ENCODE peak calls at places on chromosomes 1 and 21, in six cellular contexts. P, E, B, A, M and W are unnamed samples. For H3K27me3, the result is how much of the 10 kb centered on the place peaks cover.

GRCh38 chr1:998905-999796 is 746 bp downstream of the HES4 start:
- DNase-seq in P (no peak), E (no peak), B (peak), A (no peak), M (no peak), W (no peak)

GRCh38 chr1:4424766-4425165 is 229.6 kb upstream of the AJAP1 start:
- DNase-seq in P (no peak), E (no peak), B (no peak), A (no peak), M (no peak), W (no peak)

GRCh38 chr1:25099343-25099951 is 132.9 kb downstream of the SYF2 start:
- DNase-seq in P (peak), E (no peak), B (no peak), A (peak), M (no peak), W (no peak)

GRCh38 chr21:17859661-17860060 is 40.5 kb upstream of the C21orf91 start:
- DNase-seq in P (no peak), E (no peak), B (no peak), A (no peak), M (no peak), W (no peak)

GRCh38 chr1:182909578-182909977 is 43.4 kb downstream of the SHCBP1L start:
- DNase-seq in P (no peak), E (no peak), B (no peak), A (no peak), M (no peak), W (no peak)

GRCh38 chr1:157539568-157539967 is 12.7 kb downstream of the FCRL5 start:
- DNase-seq in P (no peak), E (no peak), B (no peak), A (no peak), M (no peak), W (no peak)

GRCh38 chr1:33131191-33131590 is 50.2 kb downstream of the AZIN2 start:
- DNase-seq in P (no peak), E (no peak), B (no peak), A (no peak), M (no peak), W (no peak)

GRCh38 chr21:38260426-38260825 is 3.6 kb downstream of the KCNJ15 start:
- DNase-seq in P (no peak), E (no peak), B (no peak), A (no peak), M (no peak), W (no peak)

GRCh38 chr1:115089443-115090340 is at the start of gene TSPAN2:
- DNase-seq in P (peak), E (peak), B (peak), A (no peak), M (no peak), W (no peak)

GRCh38 chr1:181587870-181588438 is 104.6 kb downstream of the CACNA1E start:
- DNase-seq in P (no peak), E (no peak), B (no peak), A (peak), M (no peak), W (no peak)

GRCh38 chr1:33176362-33176850 is 5.4 kb downstream of the TRIM62 start:
- DNase-seq in P (no peak), E (peak), B (no peak), A (no peak), M (no peak), W (no peak)

GRCh38 chr1:234600418-234601216 is 9.4 kb downstream of the IRF2BP2 start:
- DNase-seq in P (no peak), E (no peak), B (no peak), A (no peak), M (no peak), W (no peak)

GRCh38 chr1:40703316-40703715 is 11.8 kb downstream of the NFYC start:
- DNase-seq in P (no peak), E (no peak), B (no peak), A (no peak), M (peak), W (peak)

GRCh38 chr1:232380131-232380530 is 249.8 kb downstream of the SIPA1L2 start:
- DNase-seq in P (no peak), E (no peak), B (no peak), A (no peak), M (no peak), W (no peak)

GRCh38 chr1:176055398-176055797 is 151.7 kb downstream of the COP1 start:
- DNase-seq in P (no peak), E (no peak), B (no peak), A (no peak), M (no peak), W (no peak)

GRCh38 chr1:15820478-15820877 is 13.0 kb upstream of the UQCRHL start:
- DNase-seq in P (no peak), E (no peak), B (no peak), A (no peak), M (peak), W (no peak)

GRCh38 chr1:54115520-54115919 is 37.3 kb downstream of the CDCP2 start:
- DNase-seq in P (no peak), E (no peak), B (no peak), A (no peak), M (no peak), W (no peak)

DNA sequence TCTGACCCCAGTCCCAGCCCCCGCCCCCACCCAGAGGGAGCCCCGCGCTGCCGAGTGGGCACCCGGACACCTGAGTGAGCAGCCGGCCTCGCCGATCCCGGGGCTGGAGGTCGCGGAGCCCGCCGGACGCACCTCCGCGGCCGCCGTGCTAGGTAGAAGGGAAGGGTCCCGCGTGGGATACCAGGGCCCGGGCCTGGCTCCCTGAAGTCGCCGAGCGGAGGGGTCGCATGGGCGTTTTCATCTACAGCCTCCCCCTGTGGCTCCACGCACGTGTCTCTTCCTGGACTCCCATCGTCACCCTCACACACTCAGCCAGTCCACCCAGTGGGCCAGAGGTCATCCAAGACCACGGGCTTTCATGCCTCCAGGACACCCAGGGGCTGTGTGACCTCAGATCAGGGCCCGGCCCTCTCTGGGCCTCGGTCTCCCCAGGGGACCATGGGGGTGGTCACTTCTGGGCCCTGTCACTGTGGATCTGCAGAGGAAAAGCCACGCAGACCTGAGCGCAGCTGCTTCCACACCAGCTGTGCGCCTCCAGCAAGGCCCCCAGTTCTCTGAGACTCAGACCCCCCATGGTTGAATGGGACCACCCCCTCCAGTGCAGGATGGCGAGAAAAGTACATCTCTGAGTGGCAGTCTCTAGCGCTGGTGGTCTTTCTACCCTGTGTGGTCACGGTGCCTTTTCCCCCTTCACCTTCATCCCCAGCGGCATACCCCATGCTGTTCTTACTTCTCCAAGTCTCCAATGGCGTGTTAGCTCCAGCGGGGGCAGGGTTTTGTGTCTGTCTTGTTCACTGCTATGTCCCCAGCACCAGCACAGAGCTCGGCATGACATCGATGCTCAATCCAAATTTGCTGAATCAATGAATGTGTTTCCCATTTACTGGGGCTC is 574 bp upstream of the SDC3 start:
- DNase-seq in P (no peak), E (no peak), B (no peak), A (no peak), M (no peak), W (no peak)
- H3K4me3 ChIP-seq in P (no peak), E (peak), B (peak), A (no peak), M (peak), W (peak)

GRCh38 chr1:21296509-21297354 is 6.5 kb upstream of the ECE1 start:
- DNase-seq in P (no peak), E (peak), B (no peak), A (no peak), M (no peak), W (no peak)

GRCh38 chr1:21295545-21295944 is 5.3 kb upstream of the ECE1 start:
- DNase-seq in P (no peak), E (no peak), B (no peak), A (no peak), M (no peak), W (no peak)

GRCh38 chr1:21299780-21300395 is 9.6 kb upstream of the ECE1 start:
- DNase-seq in P (no peak), E (no peak), B (no peak), A (no peak), M (no peak), W (no peak)

GRCh38 chr1:21299007-21299406 is 8.7 kb upstream of the ECE1 start:
- DNase-seq in P (no peak), E (no peak), B (no peak), A (no peak), M (peak), W (no peak)

GRCh38 chr1:21297975-21298374 is 7.7 kb upstream of the ECE1 start:
- DNase-seq in P (no peak), E (peak), B (no peak), A (no peak), M (no peak), W (no peak)
- TF ChIP-seq CTCF in P (no peak), E (no peak), B (no peak), A (no peak), M (no peak), W (no peak)

GRCh38 chr1:65734976-65735375 is 57.7 kb upstream of the PDE4B start:
- DNase-seq in P (no peak), E (no peak), B (no peak), A (no peak), M (peak), W (no peak)
- H3K27me3 ChIP-seq in P (under half), E (under half), B (under half), A (under half), M (under half), W (under half)

GRCh38 chr1:156123356-156124196 is 9.1 kb downstream of the LMNA start:
- DNase-seq in P (peak), E (peak), B (peak), A (peak), M (peak), W (peak)

GRCh38 chr1:156126043-156126700 is 11.7 kb downstream of the LMNA start:
- DNase-seq in P (peak), E (peak), B (peak), A (peak), M (peak), W (peak)

GRCh38 chr1:156126701-156127534 is 12.4 kb downstream of the LMNA start:
- DNase-seq in P (peak), E (peak), B (peak), A (peak), M (peak), W (no peak)

GRCh38 chr1:156122519-156123355 is 8.2 kb downstream of the LMNA start:
- DNase-seq in P (no peak), E (peak), B (peak), A (no peak), M (peak), W (no peak)

DNA sequence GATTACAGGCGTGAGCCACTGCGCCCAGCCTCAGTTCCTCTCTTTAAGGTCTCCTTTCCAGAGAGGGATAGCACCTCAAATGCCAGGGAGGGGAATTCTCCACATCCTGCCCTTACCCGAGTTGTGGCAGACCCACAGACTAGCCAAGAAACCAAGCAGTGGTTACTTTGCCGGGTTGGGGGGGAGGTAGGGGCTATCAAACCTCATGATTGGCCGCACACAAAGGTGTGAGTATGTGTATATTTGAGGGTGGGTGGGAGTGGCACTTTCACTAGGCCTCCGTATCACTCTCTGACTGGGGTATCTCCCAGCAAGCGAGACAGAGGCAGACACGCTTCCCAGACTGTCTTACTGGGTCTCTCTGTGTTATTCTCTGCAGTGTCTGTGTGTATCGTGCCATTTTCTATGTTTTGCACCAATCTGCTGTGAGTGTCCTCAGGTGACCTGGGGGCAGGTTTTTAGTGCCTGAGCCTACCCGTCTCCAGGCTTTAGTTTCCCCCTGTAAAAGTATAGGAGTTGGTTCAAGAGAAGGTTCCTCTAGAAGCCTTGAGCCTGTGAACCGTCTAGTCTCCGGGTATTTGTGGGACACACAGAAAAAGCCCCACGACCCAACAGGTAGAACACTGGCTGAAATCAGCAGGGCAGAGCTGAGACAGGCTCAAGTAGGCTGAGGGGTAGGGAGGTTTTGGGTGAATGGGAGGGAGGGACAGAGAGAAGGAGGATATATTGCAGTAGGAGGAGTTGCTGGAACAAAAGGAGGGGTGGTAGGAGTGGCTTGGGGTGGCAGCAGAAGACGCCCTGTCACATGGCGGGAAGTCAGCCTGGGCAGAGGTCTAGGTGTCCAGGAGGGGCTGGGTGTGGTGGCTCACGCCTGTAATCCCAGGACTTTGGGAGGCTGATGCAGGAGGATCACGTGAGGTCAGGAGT is 10.3 kb downstream of the LMNA start:
- DNase-seq in P (no peak), E (peak), B (peak), A (no peak), M (peak), W (no peak)
- H3K4me3 ChIP-seq in P (no peak), E (peak), B (peak), A (no peak), M (no peak), W (no peak)

GRCh38 chr21:44490816-44491215 is 35.5 kb downstream of the LRRC3 start:
- DNase-seq in P (no peak), E (no peak), B (no peak), A (no peak), M (no peak), W (no peak)

GRCh38 chr21:44487831-44488230 is 32.5 kb downstream of the LRRC3 start:
- DNase-seq in P (peak), E (no peak), B (no peak), A (peak), M (no peak), W (no peak)

GRCh38 chr21:44492572-44493385 is 37.5 kb downstream of the LRRC3 start:
- DNase-seq in P (no peak), E (peak), B (no peak), A (no peak), M (peak), W (no peak)

GRCh38 chr21:44490405-44490804 is 35.1 kb downstream of the LRRC3 start:
- DNase-seq in P (no peak), E (no peak), B (no peak), A (no peak), M (no peak), W (no peak)

GRCh38 chr21:44489962-44490361 is 34.7 kb downstream of the LRRC3 start:
- DNase-seq in P (no peak), E (no peak), B (no peak), A (no peak), M (no peak), W (no peak)
- TF ChIP-seq CTCF in P (no peak), E (no peak), B (no peak), A (peak), M (no peak), W (peak)

DNA sequence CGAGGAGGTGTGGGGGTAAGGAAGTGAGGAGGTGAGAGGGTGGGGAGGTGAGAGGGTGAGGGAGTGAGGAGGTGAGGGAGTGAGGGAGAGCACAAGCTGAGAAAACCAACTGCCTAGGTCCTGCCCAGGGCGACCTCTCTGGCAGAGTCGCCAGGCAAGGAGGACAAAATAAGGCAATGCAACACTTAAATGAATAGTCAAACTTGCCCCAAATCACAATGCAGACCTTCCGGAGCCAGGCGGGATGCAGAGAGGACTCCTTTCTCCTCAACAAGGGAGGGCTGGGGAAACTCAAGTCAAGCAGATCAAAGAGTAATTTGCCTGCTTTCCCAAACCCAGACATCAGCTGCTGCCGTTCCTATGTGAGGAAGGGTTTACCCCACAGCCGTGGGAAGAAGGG is 86.0 kb downstream of the CCDC185 start:
- DNase-seq in P (no peak), E (no peak), B (no peak), A (no peak), M (no peak), W (no peak)
- H3K27me3 ChIP-seq in P (under half), E (under half), B (under half), A (under half), M (under half), W (under half)

GRCh38 chr1:20312310-20312709 is 21.6 kb downstream of the VWA5B1 start:
- DNase-seq in P (no peak), E (no peak), B (no peak), A (no peak), M (no peak), W (no peak)

GRCh38 chr1:20312818-20313217 is 22.1 kb downstream of the VWA5B1 start:
- DNase-seq in P (no peak), E (no peak), B (no peak), A (no peak), M (no peak), W (no peak)

GRCh38 chr1:20307026-20307425 is 16.4 kb downstream of the VWA5B1 start:
- DNase-seq in P (no peak), E (no peak), B (no peak), A (no peak), M (no peak), W (no peak)

GRCh38 chr1:20308569-20308968 is 17.9 kb downstream of the VWA5B1 start:
- DNase-seq in P (no peak), E (no peak), B (no peak), A (no peak), M (no peak), W (no peak)
- H3K4me3 ChIP-seq in P (no peak), E (no peak), B (no peak), A (no peak), M (no peak), W (no peak)

GRCh38 chr1:5444365-5444890 is 547.8 kb downstream of the NPHP4 start:
- DNase-seq in P (no peak), E (no peak), B (no peak), A (no peak), M (no peak), W (no peak)

GRCh38 chr1:5447479-5448070 is 544.6 kb downstream of the NPHP4 start:
- DNase-seq in P (no peak), E (no peak), B (no peak), A (no peak), M (no peak), W (no peak)

GRCh38 chr1:5451671-5452070 is 540.6 kb downstream of the NPHP4 start:
- DNase-seq in P (no peak), E (no peak), B (no peak), A (no peak), M (no peak), W (no peak)

GRCh38 chr1:5448486-5448885 is 543.7 kb downstream of the NPHP4 start:
- DNase-seq in P (peak), E (no peak), B (no peak), A (no peak), M (no peak), W (no peak)
- TF ChIP-seq CTCF in P (no peak), E (no peak), B (no peak), A (peak), M (no peak), W (no peak)